ENCODE peak calls at places on chromosomes 2 and 18, in six cellular contexts. H is stomach, S is IMR-90, G is GM12878, D is cardiac muscle cell, A is brain microvascular endothelial cell. M is an unnamed sample. For H3K36me3, the result is how much of the 10 kb centered on the place peaks cover.

GRCh38 chr2:190695739-190696138 is 46.9 kb downstream of the NAB1 start:
- DNase-seq in D (no peak), H (no peak), S (peak), A (no peak), G (no peak), M (peak)

GRCh38 chr2:23697676-23698075 is 229.2 kb downstream of the ATAD2B start:
- DNase-seq in G (no peak), H (no peak), S (peak), A (peak), D (no peak), M (no peak)

GRCh38 chr2:21118302-21118920 is 5.4 kb upstream of the TDRD15 start:
- DNase-seq in G (no peak), D (peak), A (peak), S (peak), H (no peak), M (no peak)

GRCh38 chr2:127413782-127414743 is 4.2 kb upstream of the PROC start:
- DNase-seq in G (no peak), D (peak), H (peak), A (no peak), S (peak), M (no peak)

GRCh38 chr18:52334896-52335295 is 5.1 kb upstream of the DCC start:
- DNase-seq in D (peak), H (no peak), A (peak), S (peak), G (no peak), M (no peak)

GRCh38 chr2:129929321-129930290 is 49.9 kb upstream of the RAB6C start:
- DNase-seq in H (no peak), A (no peak), S (no peak), D (peak), G (no peak), M (no peak)

GRCh38 chr18:57461652-57462269 is 26.6 kb downstream of the ONECUT2 start:
- DNase-seq in A (no peak), D (no peak), H (no peak), S (no peak), G (no peak), M (no peak)

GRCh38 chr2:240196716-240197438 is 56.4 kb upstream of the OTOS start:
- DNase-seq in G (no peak), H (peak), D (no peak), A (no peak), S (no peak), M (no peak)

GRCh38 chr2:237473474-237474453 is 13.3 kb upstream of the MLPH start:
- DNase-seq in H (no peak), D (peak), G (no peak), S (peak), A (peak), M (no peak)

GRCh38 chr2:50786345-50786744 is 245.6 kb downstream of the NRXN1 start:
- DNase-seq in S (no peak), H (no peak), G (no peak), A (no peak), D (no peak), M (no peak)

GRCh38 chr2:23507267-23508065 is 122.5 kb downstream of the KLHL29 start:
- DNase-seq in S (no peak), D (no peak), G (no peak), H (no peak), A (no peak), M (no peak)

GRCh38 chr2:192327576-192327975 is 132.8 kb upstream of the TMEFF2 start:
- DNase-seq in A (no peak), S (no peak), D (no peak), G (peak), H (no peak), M (no peak)

GRCh38 chr18:36672437-36673344 is 156.1 kb downstream of the TPGS2 start:
- DNase-seq in H (no peak), A (peak), S (peak), D (peak), G (no peak), M (peak)

GRCh38 chr18:6994719-6995430 is 122.7 kb downstream of the LAMA1 start:
- DNase-seq in D (no peak), G (no peak), H (no peak), S (no peak), A (no peak), M (no peak)

GRCh38 chr2:20930928-20931327 is 108.0 kb upstream of the LDAH start:
- DNase-seq in G (no peak), S (peak), A (peak), D (peak), H (no peak), M (no peak)

GRCh38 chr2:121103969-121104368 is 181.0 kb downstream of the TFCP2L1 start:
- DNase-seq in S (no peak), H (no peak), A (no peak), G (no peak), D (no peak), M (no peak)

GRCh38 chr18:13175754-13176210 is 42.8 kb upstream of the LDLRAD4 start:
- DNase-seq in A (no peak), G (peak), D (no peak), H (no peak), S (no peak), M (no peak)

GRCh38 chr2:25673170-25674002 is at the start of gene DTNB:
- DNase-seq in G (no peak), D (peak), S (peak), A (no peak), H (peak), M (peak)

GRCh38 chr2:203225423-203226039 is 13.3 kb upstream of the CYP20A1 start:
- DNase-seq in H (no peak), G (no peak), D (peak), A (peak), S (peak), M (no peak)

GRCh38 chr18:74868461-74868860 is 270.8 kb downstream of the ZNF407 start:
- DNase-seq in A (no peak), H (no peak), G (no peak), D (peak), S (no peak), M (no peak)

GRCh38 chr2:56008661-56009411 is 85.3 kb upstream of the EFEMP1 start:
- DNase-seq in A (peak), H (no peak), S (peak), G (no peak), D (peak), M (no peak)
- H3K4me3 ChIP-seq in A (no peak), H (no peak), S (no peak), G (no peak), D (no peak), M (no peak)

DNA sequence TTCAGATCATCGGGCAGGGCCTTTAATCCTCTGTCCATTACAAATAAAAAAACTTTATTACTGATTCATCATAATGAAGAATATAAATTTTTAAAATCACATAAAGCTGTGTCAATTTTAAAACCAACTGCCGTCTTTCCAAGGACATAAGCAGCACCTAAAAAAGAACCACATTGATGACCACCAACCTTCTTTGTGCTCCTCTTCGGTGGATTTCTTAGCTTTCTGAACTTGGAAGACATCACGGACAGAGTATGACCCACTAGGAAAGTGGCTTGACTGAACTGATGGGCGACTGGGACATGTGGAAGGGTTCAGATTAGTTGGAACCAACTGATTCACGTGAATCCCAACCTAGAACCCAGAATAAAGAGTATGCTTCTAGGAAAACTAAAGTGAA is 68.9 kb downstream of the EIF5B start:
- DNase-seq in A (no peak), D (no peak), G (no peak), S (no peak), H (no peak), M (no peak)
- H3K36me3 ChIP-seq in A (half or more), D (half or more), G (under half), S (under half), H (half or more), M (under half)

GRCh38 chr2:144256996-144257707 is 262.8 kb downstream of the ZEB2 start:
- DNase-seq in S (peak), H (no peak), D (peak), G (no peak), A (no peak), M (no peak)

GRCh38 chr2:144259332-144259731 is 260.6 kb downstream of the ZEB2 start:
- DNase-seq in A (no peak), H (no peak), G (no peak), S (no peak), D (no peak), M (no peak)

GRCh38 chr2:144261336-144261735 is 258.6 kb downstream of the ZEB2 start:
- DNase-seq in D (no peak), A (no peak), G (no peak), H (no peak), S (no peak), M (no peak)

GRCh38 chr2:144254342-144255235 is 265.3 kb downstream of the ZEB2 start:
- DNase-seq in A (no peak), D (no peak), H (no peak), G (no peak), S (no peak), M (no peak)

DNA sequence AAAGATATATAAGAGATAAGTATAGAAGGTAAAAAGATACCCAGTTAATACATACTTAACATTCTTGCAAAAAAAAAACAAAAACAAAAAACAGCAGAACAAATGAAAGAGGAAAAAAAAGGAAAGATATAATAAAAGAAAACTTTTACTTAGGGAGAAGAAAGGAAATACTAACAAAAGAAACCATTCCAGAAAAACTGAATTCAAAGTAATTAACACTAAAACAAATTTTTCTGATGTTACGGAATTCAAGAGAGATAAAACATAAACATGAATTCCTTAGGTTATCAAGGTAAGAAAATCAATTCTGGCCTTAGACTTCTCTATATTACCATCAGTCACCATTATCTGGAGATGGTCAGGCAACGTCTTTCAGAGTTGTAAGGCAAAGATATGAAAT is 261.8 kb downstream of the ZEB2 start:
- DNase-seq in A (no peak), S (no peak), G (no peak), H (no peak), D (no peak), M (no peak)
- H3K4me3 ChIP-seq in A (no peak), S (no peak), G (no peak), H (no peak), D (no peak), M (no peak)

GRCh38 chr2:241325257-241325656 is 9.5 kb downstream of the SEPTIN2 start:
- DNase-seq in G (no peak), D (no peak), H (no peak), A (no peak), S (no peak), M (no peak)

GRCh38 chr2:241334813-241335212 is 19.1 kb downstream of the SEPTIN2 start:
- DNase-seq in H (no peak), G (no peak), A (no peak), D (no peak), S (no peak), M (no peak)

GRCh38 chr2:241324775-241325174 is 9.1 kb downstream of the SEPTIN2 start:
- DNase-seq in A (no peak), D (no peak), G (no peak), S (no peak), H (no peak), M (no peak)

GRCh38 chr2:241330616-241330981 is 14.9 kb downstream of the SEPTIN2 start:
- DNase-seq in D (no peak), H (no peak), S (no peak), G (no peak), A (no peak), M (no peak)

GRCh38 chr2:241329669-241330615 is 14.2 kb downstream of the SEPTIN2 start:
- DNase-seq in D (no peak), S (no peak), G (no peak), A (no peak), H (no peak), M (no peak)
- H3K36me3 ChIP-seq in D (under half), S (under half), G (under half), A (half or more), H (half or more), M (under half)

GRCh38 chr2:19228092-19228670 is 130.2 kb downstream of the OSR1 start:
- DNase-seq in D (no peak), H (no peak), G (no peak), A (no peak), S (no peak), M (no peak)

GRCh38 chr2:19231625-19232024 is 126.8 kb downstream of the OSR1 start:
- DNase-seq in S (no peak), G (no peak), D (no peak), A (no peak), H (no peak), M (no peak)

GRCh38 chr2:19228720-19229119 is 129.7 kb downstream of the OSR1 start:
- DNase-seq in S (no peak), G (no peak), D (no peak), A (no peak), H (no peak), M (no peak)

GRCh38 chr2:19225931-19226330 is 132.5 kb downstream of the OSR1 start:
- DNase-seq in H (no peak), G (no peak), A (no peak), S (no peak), D (no peak), M (no peak)

DNA sequence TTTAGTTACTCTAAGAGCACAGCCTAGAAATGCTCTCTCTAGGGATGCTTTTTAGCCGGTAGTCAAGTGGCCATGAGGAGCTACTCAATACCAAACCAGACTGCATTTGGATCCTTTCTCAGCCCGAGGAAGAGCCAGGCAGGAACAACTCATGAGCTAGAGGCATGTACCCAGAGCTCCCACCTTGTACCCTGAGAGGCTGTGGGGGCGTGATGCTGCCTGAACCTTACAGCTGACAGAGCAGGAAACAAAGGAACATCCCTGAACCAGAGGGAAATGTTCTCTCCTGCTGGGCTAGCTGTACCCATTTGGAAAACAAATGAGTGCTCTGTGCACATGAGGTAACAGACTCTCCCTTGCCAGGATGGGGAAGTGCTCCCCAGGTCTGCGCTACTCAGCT is 131.6 kb downstream of the OSR1 start:
- DNase-seq in G (no peak), D (no peak), A (no peak), S (no peak), H (no peak), M (no peak)
- H3K4me3 ChIP-seq in G (no peak), D (no peak), A (no peak), S (no peak), H (no peak), M (no peak)

M was measured in GM06990.